ENCODE peak calls at places on chromosomes 6 and 20, in four cellular contexts. S is progenitor cell of endocrine pancreas, D is tibial nerve, O is lower leg skin. A is an unnamed sample.

GRCh38 chr6:110760589-110760988 is 54.7 kb downstream of the CDK19 start:
- DNase-seq in D (no peak), S (no peak), O (no peak), A (no peak)

GRCh38 chr6:5471637-5472430 is 210.5 kb downstream of the FARS2 start:
- DNase-seq in D (no peak), O (no peak), S (no peak), A (peak)

GRCh38 chr6:166258854-166259276 is 49.3 kb downstream of the PRR18 start:
- DNase-seq in S (no peak), D (peak), O (no peak), A (no peak)

GRCh38 chr6:11207199-11207968 is 25.1 kb downstream of the NEDD9 start:
- DNase-seq in O (no peak), D (peak), S (no peak), A (no peak)

GRCh38 chr6:164107297-164107995 is 692.9 kb downstream of the QKI start:
- DNase-seq in S (no peak), O (no peak), D (no peak), A (no peak)

GRCh38 chr20:37284691-37285124 is 4.7 kb upstream of the MANBAL start:
- DNase-seq in O (no peak), S (no peak), D (no peak), A (no peak)

GRCh38 chr6:167766986-167767714 is 59.6 kb upstream of the AFDN start:
- DNase-seq in O (no peak), S (no peak), D (no peak), A (no peak)

GRCh38 chr6:129890164-129890563 is 29.0 kb upstream of the TMEM244 start:
- DNase-seq in S (no peak), D (no peak), O (no peak), A (no peak)

GRCh38 chr6:84882768-84883766 is 118.7 kb upstream of the TBX18 start:
- DNase-seq in D (no peak), O (no peak), S (no peak), A (no peak)

GRCh38 chr6:2266031-2266430 is 20.6 kb upstream of the GMDS start:
- DNase-seq in S (no peak), D (no peak), O (no peak), A (no peak)

GRCh38 chr6:139230421-139230840 is 61.4 kb downstream of the TXLNB start:
- DNase-seq in D (peak), O (no peak), S (no peak), A (no peak)

GRCh38 chr6:34237316-34237721 is 646 bp downstream of the HMGA1 start:
- DNase-seq in D (no peak), O (no peak), S (no peak), A (no peak)

GRCh38 chr20:19074828-19075516 is 137.5 kb upstream of the SLC24A3 start:
- DNase-seq in D (no peak), S (no peak), O (peak), A (no peak)

GRCh38 chr6:1916334-1916985 is 306.7 kb downstream of the FOXC1 start:
- DNase-seq in D (no peak), O (no peak), S (no peak), A (no peak)

GRCh38 chr20:50211065-50211464 is 20.4 kb downstream of the CEBPB start:
- DNase-seq in S (no peak), D (no peak), O (no peak), A (no peak)